ENCODE peak calls at places on chromosomes 4 and X, in nine cellular contexts. Y, Z, C, G, S, F, L, R and P are unnamed samples.

GRCh38 chrX:80354966-80355465 is 65.2 kb upstream of the TENT5D start:
- DNase-seq in L (no peak), C (no peak), Z (no peak), Y (no peak), R (no peak), G (no peak), F (no peak), S (no peak), P (no peak)

GRCh38 chr4:56465599-56466295 is 1.7 kb upstream of the SRP72 start:
- DNase-seq in F (no peak), C (no peak), Z (peak; percentile 39), L (no peak), S (no peak), Y (no peak), G (peak; percentile 48), R (no peak), P (no peak)

GRCh38 chr4:136424052-136424451 is 1108.2 kb downstream of the PCDH18 start:
- DNase-seq in Y (no peak), F (no peak), L (no peak), R (no peak), C (no peak), G (no peak), S (no peak), Z (no peak), P (no peak)

GRCh38 chr4:184503869-184504300 is 29.5 kb upstream of the IRF2 start:
- DNase-seq in S (peak; percentile 31), Z (peak; percentile 9), C (no peak), G (peak; percentile 20), L (no peak), R (no peak), F (no peak), Y (no peak), P (no peak)

GRCh38 chrX:41718481-41719245 is 5.3 kb upstream of the GPR82 start:
- DNase-seq in G (no peak), S (no peak), R (no peak), Z (no peak), C (peak; percentile 37), L (no peak), Y (no peak), F (no peak), P (no peak)

GRCh38 chr4:147616849-147617172 is 386 bp upstream of the TMEM184C start:
- DNase-seq in Y (no peak), Z (no peak), C (no peak), L (no peak), R (no peak), G (no peak), S (no peak), F (no peak), P (no peak)

GRCh38 chr4:86033171-86033570 is 326.7 kb downstream of the MAPK10 start:
- DNase-seq in L (no peak), G (peak; percentile 41), S (no peak), Z (peak; percentile 94), F (peak; percentile 13), R (peak; percentile 78), C (peak; percentile 22), Y (peak; percentile 36), P (no peak)

GRCh38 chr4:69650872-69651271 is 2.2 kb downstream of the UGT2A1 start:
- DNase-seq in F (no peak), G (no peak), S (no peak), Z (no peak), Y (no peak), R (no peak), C (no peak), L (no peak), P (no peak)

GRCh38 chrX:35115205-35115604 is 172.6 kb downstream of the FAM47B start:
- DNase-seq in C (no peak), L (no peak), Y (no peak), R (no peak), G (peak; percentile 91), Z (peak; percentile 10), F (no peak), S (no peak), P (no peak)

GRCh38 chr4:71604785-71605184 is 179.1 kb downstream of the GC start:
- DNase-seq in Z (no peak), S (no peak), C (no peak), Y (no peak), F (no peak), G (no peak), R (no peak), L (no peak), P (no peak)

DNA sequence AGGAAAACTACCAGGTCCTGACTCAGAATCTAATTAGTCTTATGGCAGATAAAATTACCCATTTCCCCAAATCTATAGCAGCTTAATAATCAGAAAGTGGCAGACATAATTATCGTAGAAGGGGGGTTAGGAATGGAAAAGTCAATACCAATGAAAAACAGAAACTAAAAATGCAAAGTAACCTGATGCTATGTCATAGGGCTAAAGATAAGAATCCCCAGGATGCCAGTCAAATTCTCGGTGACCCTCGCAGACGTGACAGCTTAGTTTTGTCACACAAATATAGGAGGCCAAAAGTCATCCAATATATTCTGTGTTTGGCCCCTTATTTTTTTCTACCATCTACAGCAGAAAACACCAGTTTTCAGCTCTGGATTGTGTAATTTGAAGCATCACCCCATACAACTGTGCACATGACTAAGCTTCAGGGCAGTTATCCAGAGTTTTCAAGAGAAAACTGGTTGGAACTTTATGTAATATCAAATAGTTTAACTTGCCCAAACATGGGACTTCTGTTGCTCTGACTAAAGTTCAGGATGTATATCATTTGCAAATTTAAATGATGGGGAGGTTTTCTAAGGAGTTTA is 30.9 kb downstream of the RASSF6 start:
- DNase-seq in F (no peak), L (no peak), Y (no peak), R (no peak), G (peak; percentile 85), Z (peak; percentile 86), C (peak; percentile 25), S (no peak), P (no peak)
- H3K4me3 ChIP-seq in F (no peak overlapping the region), L (no peak overlapping the region), Y (no peak overlapping the region), R (no peak overlapping the region), G (no peak overlapping the region), Z (no peak overlapping the region), C (no peak overlapping the region), S (peak overlapping the region; percentile 52), P (no peak overlapping the region)

GRCh38 chr4:150589174-150589573 is 7.2 kb downstream of the MAB21L2 start:
- DNase-seq in S (no peak), G (no peak), C (no peak), F (no peak), Y (no peak), R (no peak), L (no peak), Z (no peak), P (no peak)

GRCh38 chr4:150591904-150592303 is 10.0 kb downstream of the MAB21L2 start:
- DNase-seq in Z (no peak), Y (no peak), L (no peak), G (no peak), S (no peak), R (no peak), C (no peak), F (no peak), P (no peak)

GRCh38 chr4:150591284-150591874 is 9.4 kb downstream of the MAB21L2 start:
- DNase-seq in Z (no peak), F (no peak), R (no peak), S (no peak), Y (no peak), G (no peak), L (no peak), C (peak; percentile 9), P (no peak)

GRCh38 chr4:150598906-150599305 is 17.0 kb downstream of the MAB21L2 start:
- DNase-seq in Y (no peak), F (no peak), L (no peak), R (no peak), C (no peak), Z (no peak), G (no peak), S (no peak), P (no peak)

GRCh38 chr4:150593996-150594395 is 12.0 kb downstream of the MAB21L2 start:
- DNase-seq in R (no peak), S (no peak), L (no peak), Y (no peak), G (peak; percentile 36), F (no peak), Z (peak; percentile 44), C (no peak), P (no peak)
- TF ChIP-seq CTCF in R (peak; percentile 13), S (peak; percentile 27), L (no peak), Y (peak; percentile 30), G (peak; percentile 31), F (peak; percentile 18), Z (peak; percentile 41), C (peak; percentile 5), P (no peak)

GRCh38 chr4:40177591-40177990 is 19.2 kb upstream of the RHOH start:
- DNase-seq in G (no peak), L (no peak), Z (no peak), R (no peak), F (no peak), S (no peak), C (no peak), Y (no peak), P (no peak)

GRCh38 chr4:40176602-40177001 is 20.2 kb upstream of the RHOH start:
- DNase-seq in S (no peak), C (no peak), Y (no peak), G (no peak), L (no peak), F (no peak), R (no peak), Z (peak; percentile 21), P (no peak)

GRCh38 chr4:40179360-40179759 is 17.5 kb upstream of the RHOH start:
- DNase-seq in G (no peak), C (no peak), F (no peak), R (no peak), S (no peak), Z (no peak), L (no peak), Y (no peak), P (no peak)

GRCh38 chr4:40180356-40180755 is 16.5 kb upstream of the RHOH start:
- DNase-seq in G (peak; percentile 88), L (no peak), R (no peak), S (no peak), Z (peak; percentile 77), C (no peak), F (no peak), Y (no peak), P (no peak)

DNA sequence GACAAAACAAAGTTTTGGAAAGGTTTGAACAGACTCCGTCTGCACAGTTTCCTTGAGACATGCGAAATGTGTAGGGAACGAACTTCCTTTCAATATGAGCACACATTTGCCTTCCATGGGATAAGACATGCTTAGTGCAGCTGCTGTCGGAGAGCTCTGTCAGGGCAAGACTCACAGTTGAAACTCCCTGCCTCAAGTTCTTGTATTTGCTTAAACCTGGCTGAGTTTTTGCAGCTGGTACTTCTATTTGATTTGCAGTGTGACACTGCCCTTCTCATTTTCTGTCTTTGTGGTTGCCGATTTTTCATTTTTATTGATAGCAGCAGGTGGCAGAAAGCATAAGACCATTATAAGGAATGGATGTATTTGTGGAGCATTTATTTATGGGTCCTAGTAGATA is 18.2 kb upstream of the RHOH start:
- DNase-seq in Z (peak; percentile 8), S (no peak), G (no peak), R (no peak), F (no peak), L (no peak), Y (no peak), C (no peak), P (no peak)
- H3K27ac ChIP-seq in Z (no peak overlapping the region), S (no peak overlapping the region), G (no peak overlapping the region), R (no peak overlapping the region), F (no peak overlapping the region), L (no peak overlapping the region), Y (no peak overlapping the region), C (no peak overlapping the region), P (no peak overlapping the region)

DNA sequence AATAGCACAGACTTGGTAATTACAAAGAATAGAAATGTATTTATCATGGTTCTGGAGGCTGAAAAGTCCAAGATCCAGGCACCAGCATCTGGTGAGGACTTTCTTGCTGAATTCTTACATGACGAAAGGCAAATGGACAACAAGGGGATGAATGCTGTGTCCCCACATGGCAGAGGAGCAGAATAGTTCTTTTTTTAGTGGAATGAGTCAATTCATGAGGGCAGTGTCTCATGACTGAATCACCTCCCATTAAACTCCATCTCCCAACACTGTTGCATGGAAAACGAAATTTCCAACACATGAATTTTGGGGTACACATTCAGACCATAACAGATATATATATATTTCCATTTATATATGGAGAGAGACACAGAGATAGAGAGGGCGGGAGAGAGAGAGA is 628.3 kb downstream of the TRIML1 start:
- DNase-seq in F (no peak), C (no peak), G (peak; percentile 34), Z (no peak), S (no peak), R (no peak), Y (no peak), L (no peak), P (no peak)
- H3K4me3 ChIP-seq in F (no peak overlapping the region), C (no peak overlapping the region), G (no peak overlapping the region), Z (no peak overlapping the region), S (no peak overlapping the region), R (no peak overlapping the region), Y (no peak overlapping the region), L (no peak overlapping the region), P (no peak overlapping the region)